ENCODE peak calls at places on chromosomes 13 and 19, in six cellular contexts. X is endodermal cell, B is spleen, N is suprapubic skin, U is endothelial cell of umbilical vein, V is PC-3. M is an unnamed sample.
A peak's percentile ranks its signal among the peaks of the same experiment; 100 is the strongest.

GRCh38 chr13:57739791-57740190 is 108.2 kb downstream of the PCDH17 start:
- DNase-seq in X (no peak), V (no peak), N (no peak), U (no peak), B (no peak), M (no peak)

GRCh38 chr19:2026770-2027169 is 11.3 kb upstream of the BTBD2 start:
- DNase-seq in U (no peak), V (no peak), X (no peak), B (no peak), N (no peak), M (no peak)

GRCh38 chr19:3501780-3502179 is 1.3 kb upstream of the DOHH start:
- DNase-seq in N (no peak), V (no peak), B (no peak), X (no peak), U (no peak), M (no peak)

GRCh38 chr13:109998808-109999528 is 212.6 kb upstream of the IRS2 start:
- DNase-seq in N (no peak), U (no peak), X (no peak), B (no peak), V (peak; percentile 97), M (no peak)

GRCh38 chr19:52566121-52566520 is 4.0 kb upstream of the ZNF701 start:
- DNase-seq in B (no peak), V (no peak), U (no peak), X (no peak), N (no peak), M (no peak)

GRCh38 chr19:6769006-6769637 is 1.9 kb upstream of the SH2D3A start:
- DNase-seq in X (peak; percentile 74), V (peak; percentile 38), B (no peak), U (no peak), N (no peak), M (no peak)

GRCh38 chr19:5803752-5804515 is 933 bp upstream of the NRTN start:
- DNase-seq in N (peak; percentile 93), V (peak; percentile 98), B (peak; percentile 95), X (peak; percentile 99), U (peak; percentile 89), M (peak; percentile 98)

GRCh38 chr19:29694669-29695627 is 20.1 kb downstream of the C19orf12 start:
- DNase-seq in U (peak; percentile 51), X (peak; percentile 95), B (peak; percentile 95), V (peak; percentile 56), N (peak; percentile 89), M (no peak)

GRCh38 chr13:23383151-23383550 is 50.4 kb downstream of the SACS start:
- DNase-seq in V (no peak), X (no peak), B (no peak), U (no peak), N (no peak), M (no peak)

GRCh38 chr19:13502231-13502630 is 4.0 kb downstream of the CACNA1A start:
- DNase-seq in U (no peak), V (no peak), B (no peak), N (no peak), X (no peak), M (no peak)

GRCh38 chr19:5809469-5809868 is 4.6 kb downstream of the NRTN start:
- DNase-seq in B (no peak), U (no peak), X (no peak), V (no peak), N (no peak), M (no peak)

GRCh38 chr13:50713849-50714248 is 129.6 kb downstream of the DLEU7 start:
- DNase-seq in V (peak; percentile 31), U (no peak), X (no peak), N (no peak), B (peak; percentile 79), M (no peak)

GRCh38 chr13:111093634-111094033 is 21.5 kb upstream of the ARHGEF7 start:
- DNase-seq in X (peak; percentile 52), N (no peak), B (no peak), U (no peak), V (no peak), M (no peak)

GRCh38 chr19:6125571-6125989 is 9.9 kb upstream of the ACSBG2 start:
- DNase-seq in B (no peak), V (peak; percentile 95), U (peak; percentile 75), N (no peak), X (peak; percentile 84), M (no peak)

GRCh38 chr13:111907341-111907880 is 159.5 kb upstream of the SOX1 start:
- DNase-seq in U (no peak), B (peak; percentile 42), V (no peak), N (no peak), X (peak; percentile 21), M (no peak)

GRCh38 chr19:45715139-45715538 is 15.6 kb downstream of the FBXO46 start:
- DNase-seq in N (no peak), V (no peak), B (no peak), U (no peak), X (no peak), M (no peak)

DNA sequence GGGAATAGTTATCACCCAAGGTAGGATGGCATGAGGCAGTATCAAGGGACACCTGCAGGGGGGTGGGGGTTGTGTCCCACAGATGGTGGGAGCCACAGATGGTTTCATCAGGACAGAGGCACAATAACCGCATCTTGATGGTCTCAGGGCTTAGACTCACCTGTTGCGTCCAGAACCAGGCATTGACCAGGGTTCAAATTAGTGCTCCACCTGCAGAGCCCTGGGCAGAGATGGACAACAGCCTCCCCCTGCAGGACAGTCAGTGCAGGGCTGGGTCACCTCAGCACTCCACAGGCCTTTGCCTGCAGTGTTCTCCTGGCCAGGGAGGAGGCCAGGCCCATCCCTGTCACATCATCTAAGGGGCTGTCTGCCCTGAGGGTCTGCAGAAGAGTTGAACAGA is 14.5 kb upstream of the CEACAM1 start:
- DNase-seq in V (no peak), N (peak; percentile 14), B (no peak), X (no peak), U (no peak), M (no peak)
- TF ChIP-seq CTCF in V (no peak), N (no peak), B (no peak), X (peak; percentile 67), U (no peak), M (no peak)

GRCh38 chr13:99656843-99657506 is 155.7 kb downstream of the TM9SF2 start:
- DNase-seq in V (no peak), N (no peak), X (no peak), U (no peak), B (no peak), M (no peak)

GRCh38 chr13:99657848-99658265 is 156.6 kb downstream of the TM9SF2 start:
- DNase-seq in V (no peak), B (no peak), N (no peak), U (peak; percentile 46), X (peak; percentile 86), M (no peak)

GRCh38 chr13:99660101-99660500 is 158.8 kb downstream of the TM9SF2 start:
- DNase-seq in U (no peak), N (no peak), B (no peak), V (no peak), X (no peak), M (no peak)

GRCh38 chr13:99659234-99659633 is 158.0 kb downstream of the TM9SF2 start:
- DNase-seq in V (no peak), B (no peak), N (no peak), U (peak; percentile 11), X (no peak), M (no peak)

DNA sequence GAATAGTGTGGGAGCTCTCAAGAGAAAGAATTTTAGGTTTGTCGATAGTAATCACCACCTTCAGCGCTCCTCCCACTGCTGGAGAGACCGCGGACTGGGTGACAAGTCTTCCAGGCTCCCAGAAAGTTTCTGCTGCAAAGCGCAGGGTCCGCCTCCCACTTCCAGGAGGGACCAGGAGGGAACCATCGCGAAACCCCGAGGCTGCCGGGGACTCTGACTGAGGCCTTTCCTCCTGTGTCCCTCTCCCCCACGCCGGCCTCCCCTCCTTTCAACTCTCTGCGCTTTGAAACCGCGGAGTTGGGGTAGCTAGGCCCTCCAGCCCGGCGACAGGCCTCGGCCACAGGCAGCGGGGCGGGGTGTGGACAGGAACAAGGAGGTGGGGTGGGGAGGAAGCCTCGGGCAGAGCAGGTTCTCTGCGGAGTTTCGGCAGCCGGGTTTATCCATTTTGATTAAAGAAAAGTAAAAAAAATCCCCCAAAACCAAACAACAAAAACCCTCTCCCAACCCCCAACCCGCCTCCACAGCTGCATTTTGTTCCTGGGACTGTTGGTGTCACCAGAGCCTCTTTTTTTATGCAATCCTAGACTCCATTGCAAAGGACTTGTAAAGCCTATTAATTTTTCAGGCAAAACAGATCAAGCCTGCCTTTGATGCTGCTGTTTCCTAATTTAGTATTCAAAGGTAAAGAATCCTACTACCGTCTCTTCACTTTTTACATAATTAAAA is 157.2 kb downstream of the TM9SF2 start:
- DNase-seq in V (peak; percentile 6), B (peak; percentile 88), N (peak; percentile 67), X (peak; percentile 89), U (peak; percentile 36), M (peak; percentile 41)
- TF ChIP-seq CTCF in V (peak; percentile 28), B (peak; percentile 12), N (no peak), X (peak; percentile 64), U (no peak), M (no peak)

GRCh38 chr13:79917628-79918027 is 423.3 kb downstream of the SPRY2 start:
- DNase-seq in V (no peak), U (no peak), X (no peak), B (no peak), N (no peak), M (no peak)
- TF ChIP-seq CTCF in V (no peak), U (no peak), X (no peak), B (no peak), N (no peak), M (no peak)

DNA sequence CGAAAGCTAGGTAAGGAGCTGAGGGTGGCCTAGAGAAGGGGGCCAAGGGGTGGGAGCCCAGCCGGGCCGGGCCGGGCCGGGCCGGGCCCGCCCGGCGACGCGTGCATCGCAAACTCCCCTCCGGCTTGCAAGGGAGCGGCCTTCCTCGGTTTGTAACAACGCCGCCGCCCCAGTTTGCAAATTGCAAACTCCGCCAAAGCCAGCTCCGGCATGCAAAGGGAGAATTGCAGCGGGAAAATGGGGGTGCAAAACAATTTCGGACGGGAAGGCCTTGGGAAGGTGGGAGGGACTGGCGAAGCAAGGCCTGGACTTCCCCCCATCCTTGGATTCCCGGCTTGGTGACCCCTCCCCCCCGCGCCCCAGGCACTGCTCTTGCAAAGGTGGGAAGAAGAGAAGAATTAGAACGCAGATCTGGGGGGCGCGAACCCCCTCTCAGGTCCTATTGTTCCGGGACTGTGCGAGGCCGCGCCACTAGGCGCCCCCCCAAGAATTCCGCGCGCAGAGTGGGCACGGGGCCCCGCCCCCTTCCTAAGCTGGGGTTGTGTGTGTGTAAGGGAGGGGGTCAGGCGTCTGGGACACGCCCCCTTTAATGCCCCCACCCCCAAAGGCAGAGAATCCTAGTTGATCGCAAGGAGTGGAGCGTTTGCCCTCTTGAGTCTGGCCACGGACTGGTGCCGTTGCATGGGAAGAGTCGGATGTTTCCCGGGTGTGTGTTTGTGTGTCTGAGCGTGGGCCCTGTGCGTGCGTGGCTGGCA is 926 bp downstream of the PRR12 start:
- DNase-seq in X (peak; percentile 86), U (peak; percentile 59), N (peak; percentile 84), B (peak; percentile 89), V (peak; percentile 57), M (peak; percentile 63)
- TF ChIP-seq CTCF in X (no peak), U (no peak), N (no peak), B (no peak), V (no peak), M (no peak)

M was measured in mesothelial cell of epicardium.